ENCODE peak calls at places on chromosomes 7 and 10, in eight cellular contexts. K is adrenal gland, Z is choroid plexus epithelial cell, X is lower lobe of right lung, B is GM23338, I is C1 segment of cervical spinal cord, E is memory B cell, A is retina. R is an unnamed sample.

GRCh38 chr7:32958046-32959025 is 1.1 kb downstream of the FKBP9 start:
- DNase-seq in K (no peak), Z (peak), E (no peak), I (no peak), X (peak), B (peak), A (no peak), R (no peak)

GRCh38 chr7:94182066-94182465 is 177.9 kb upstream of the BET1 start:
- DNase-seq in E (no peak), Z (peak), X (no peak), B (no peak), A (no peak), I (no peak), K (no peak), R (no peak)

GRCh38 chr10:132447446-132448247 is 50.6 kb downstream of the PWWP2B start:
- DNase-seq in Z (peak), B (peak), I (no peak), K (peak), X (peak), A (no peak), E (peak), R (no peak)

GRCh38 chr10:128091636-128092210 is 34.5 kb downstream of the MKI67 start:
- DNase-seq in I (no peak), X (no peak), E (no peak), Z (no peak), B (peak), K (no peak), A (no peak), R (no peak)

GRCh38 chr7:139842414-139843210 is 13.5 kb downstream of the TBXAS1 start:
- DNase-seq in E (peak), I (no peak), X (no peak), K (no peak), B (no peak), Z (peak), A (no peak), R (no peak)

GRCh38 chr10:88045544-88046415 is 182.4 kb downstream of the PTEN start:
- DNase-seq in A (no peak), B (peak), X (no peak), E (no peak), Z (no peak), K (no peak), I (no peak), R (peak)

GRCh38 chr7:55556031-55556430 is 16.3 kb downstream of the VOPP1 start:
- DNase-seq in K (no peak), X (no peak), Z (no peak), I (no peak), A (no peak), E (no peak), B (no peak), R (no peak)

GRCh38 chr10:43375401-43376020 is 4.1 kb downstream of the FXYD4 start:
- DNase-seq in B (no peak), X (peak), I (no peak), Z (no peak), K (no peak), E (no peak), A (no peak), R (no peak)

GRCh38 chr7:129845972-129846327 is 106.8 kb downstream of the UBE2H start:
- DNase-seq in Z (peak), B (no peak), E (no peak), K (no peak), A (no peak), X (no peak), I (no peak), R (no peak)

GRCh38 chr10:51960494-51960895 is 261.1 kb upstream of the CSTF2T start:
- DNase-seq in Z (peak), I (no peak), B (peak), K (no peak), X (no peak), A (peak), E (no peak), R (peak)

GRCh38 chr7:138477581-138477980 is 17.5 kb downstream of the TRIM24 start:
- DNase-seq in X (no peak), E (no peak), B (no peak), Z (no peak), A (no peak), K (no peak), I (no peak), R (no peak)

GRCh38 chr7:50418934-50419333 is 31.2 kb downstream of the FIGNL1 start:
- DNase-seq in Z (no peak), X (no peak), I (no peak), A (no peak), B (no peak), K (no peak), E (no peak), R (no peak)

GRCh38 chr7:138892016-138892630 is 89.1 kb downstream of the KIAA1549 start:
- DNase-seq in K (no peak), X (no peak), E (no peak), I (no peak), A (no peak), B (no peak), Z (no peak), R (no peak)

GRCh38 chr7:81081626-81082025 is 162.8 kb upstream of the SEMA3C start:
- DNase-seq in B (no peak), I (no peak), E (no peak), A (no peak), K (no peak), Z (no peak), X (no peak), R (no peak)

GRCh38 chr10:103465411-103466179 is 6.9 kb upstream of the CALHM1 start:
- DNase-seq in B (no peak), A (no peak), K (no peak), X (no peak), Z (no peak), I (no peak), E (no peak), R (no peak)

R was measured in hippocampal formation.